ENCODE peak calls at places on chromosome 19, in seven cellular contexts. One of them, this sample, is unnamed.
A peak's percentile ranks its signal among the peaks of the same experiment; 100 is the strongest.

GRCh38 chr19:33432408-33433170 is 59.1 kb downstream of the CEBPG start:
- DNase-seq in neural progenitor cell: no peak
- DNase-seq in heart left ventricle: no peak
- DNase-seq in H9: no peak
- DNase-seq in pancreas: no peak
- DNase-seq in Peyer's patch: peak; percentile 43
- DNase-seq in PC-3: no peak
- DNase-seq in this sample: no peak

GRCh38 chr19:7263066-7263465 is 31.1 kb downstream of the INSR start:
- DNase-seq in neural progenitor cell: no peak
- DNase-seq in heart left ventricle: no peak
- DNase-seq in H9: no peak
- DNase-seq in pancreas: no peak
- DNase-seq in Peyer's patch: no peak
- DNase-seq in PC-3: no peak
- DNase-seq in this sample: no peak

GRCh38 chr19:15629003-15629880 is 11.5 kb upstream of the CYP4F3 start:
- DNase-seq in neural progenitor cell: peak; percentile 5
- DNase-seq in heart left ventricle: peak; percentile 89
- DNase-seq in H9: peak; percentile 72
- DNase-seq in pancreas: peak; percentile 73
- DNase-seq in Peyer's patch: peak; percentile 94
- DNase-seq in PC-3: peak; percentile 80
- DNase-seq in this sample: peak; percentile 56

GRCh38 chr19:48154003-48154402 is 16.1 kb downstream of the LIG1 start:
- DNase-seq in neural progenitor cell: no peak
- DNase-seq in heart left ventricle: no peak
- DNase-seq in H9: no peak
- DNase-seq in pancreas: no peak
- DNase-seq in Peyer's patch: no peak
- DNase-seq in PC-3: no peak
- DNase-seq in this sample: no peak

GRCh38 chr19:16470541-16470910 is 1.2 kb downstream of the EPS15L1 start:
- DNase-seq in neural progenitor cell: no peak
- DNase-seq in heart left ventricle: no peak
- DNase-seq in H9: no peak
- DNase-seq in pancreas: no peak
- DNase-seq in Peyer's patch: no peak
- DNase-seq in PC-3: peak; percentile 19
- DNase-seq in this sample: no peak

GRCh38 chr19:16463991-16464575 is 7.7 kb downstream of the EPS15L1 start:
- DNase-seq in neural progenitor cell: no peak
- DNase-seq in heart left ventricle: no peak
- DNase-seq in H9: no peak
- DNase-seq in pancreas: no peak
- DNase-seq in Peyer's patch: no peak
- DNase-seq in PC-3: no peak
- DNase-seq in this sample: no peak

GRCh38 chr19:47430041-47430802 is 10.9 kb upstream of the MEIS3 start:
- DNase-seq in neural progenitor cell: peak; percentile 80
- DNase-seq in heart left ventricle: peak; percentile 69
- DNase-seq in H9: peak; percentile 79
- DNase-seq in pancreas: no peak
- DNase-seq in Peyer's patch: peak; percentile 82
- DNase-seq in PC-3: no peak
- DNase-seq in this sample: no peak

GRCh38 chr19:13036366-13036976 is 41.2 kb downstream of the NFIX start:
- DNase-seq in neural progenitor cell: no peak
- DNase-seq in heart left ventricle: no peak
- DNase-seq in H9: no peak
- DNase-seq in pancreas: no peak
- DNase-seq in Peyer's patch: peak; percentile 88
- DNase-seq in PC-3: peak; percentile 93
- DNase-seq in this sample: peak; percentile 76

GRCh38 chr19:40178756-40179155 is 12.5 kb upstream of the MAP3K10 start:
- DNase-seq in neural progenitor cell: no peak
- DNase-seq in heart left ventricle: no peak
- DNase-seq in H9: no peak
- DNase-seq in pancreas: no peak
- DNase-seq in Peyer's patch: no peak
- DNase-seq in PC-3: no peak
- DNase-seq in this sample: no peak

GRCh38 chr19:12772323-12772722 is 3.0 kb downstream of the HOOK2 start:
- DNase-seq in neural progenitor cell: no peak
- DNase-seq in heart left ventricle: peak; percentile 62
- DNase-seq in H9: no peak
- DNase-seq in pancreas: no peak
- DNase-seq in Peyer's patch: no peak
- DNase-seq in PC-3: no peak
- DNase-seq in this sample: no peak

GRCh38 chr19:32296694-32297093 is 48.7 kb upstream of the ZNF507 start:
- DNase-seq in neural progenitor cell: no peak
- DNase-seq in heart left ventricle: no peak
- DNase-seq in H9: no peak
- DNase-seq in pancreas: no peak
- DNase-seq in Peyer's patch: no peak
- DNase-seq in PC-3: no peak
- DNase-seq in this sample: no peak

GRCh38 chr19:32373614-32374295 is 28.3 kb downstream of the ZNF507 start:
- DNase-seq in neural progenitor cell: no peak
- DNase-seq in heart left ventricle: no peak
- DNase-seq in H9: no peak
- DNase-seq in pancreas: peak; percentile 50
- DNase-seq in Peyer's patch: no peak
- DNase-seq in PC-3: peak; percentile 96
- DNase-seq in this sample: no peak

GRCh38 chr19:28960986-28961705 is 251.8 kb downstream of the UQCRFS1 start:
- DNase-seq in neural progenitor cell: no peak
- DNase-seq in heart left ventricle: no peak
- DNase-seq in H9: no peak
- DNase-seq in pancreas: no peak
- DNase-seq in Peyer's patch: no peak
- DNase-seq in PC-3: no peak
- DNase-seq in this sample: no peak

GRCh38 chr19:16066611-16067104 is 9.6 kb upstream of the TPM4 start:
- DNase-seq in neural progenitor cell: no peak
- DNase-seq in heart left ventricle: no peak
- DNase-seq in H9: peak; percentile 56
- DNase-seq in pancreas: no peak
- DNase-seq in Peyer's patch: peak; percentile 67
- DNase-seq in PC-3: peak; percentile 80
- DNase-seq in this sample: peak; percentile 63

GRCh38 chr19:47309038-47309437 is 623 bp upstream of the C5AR1 start:
- DNase-seq in neural progenitor cell: no peak
- DNase-seq in heart left ventricle: no peak
- DNase-seq in H9: no peak
- DNase-seq in pancreas: no peak
- DNase-seq in Peyer's patch: no peak
- DNase-seq in PC-3: no peak
- DNase-seq in this sample: no peak

GRCh38 chr19:33063356-33064116 is 1.2 kb downstream of the RHPN2 start:
- DNase-seq in neural progenitor cell: peak; percentile 52
- DNase-seq in heart left ventricle: no peak
- DNase-seq in H9: peak; percentile 35
- DNase-seq in pancreas: peak; percentile 36
- DNase-seq in Peyer's patch: peak; percentile 63
- DNase-seq in PC-3: peak; percentile 43
- DNase-seq in this sample: peak; percentile 39

GRCh38 chr19:19538077-19538764 is at the start of gene CILP2:
- DNase-seq in neural progenitor cell: peak; percentile 86
- DNase-seq in heart left ventricle: no peak
- DNase-seq in H9: peak; percentile 84
- DNase-seq in pancreas: no peak
- DNase-seq in Peyer's patch: no peak
- DNase-seq in PC-3: peak; percentile 28
- DNase-seq in this sample: no peak

GRCh38 chr19:7480222-7480974 is 8.4 kb downstream of the PEX11G start:
- DNase-seq in neural progenitor cell: no peak
- DNase-seq in heart left ventricle: no peak
- DNase-seq in H9: no peak
- DNase-seq in pancreas: no peak
- DNase-seq in Peyer's patch: no peak
- DNase-seq in PC-3: no peak
- DNase-seq in this sample: no peak

GRCh38 chr19:3161453-3161852 is 17.1 kb upstream of the S1PR4 start:
- DNase-seq in neural progenitor cell: no peak
- DNase-seq in heart left ventricle: no peak
- DNase-seq in H9: no peak
- DNase-seq in pancreas: no peak
- DNase-seq in Peyer's patch: no peak
- DNase-seq in PC-3: peak; percentile 54
- DNase-seq in this sample: no peak

GRCh38 chr19:45498411-45499195 is at the start of gene PPM1N:
- DNase-seq in neural progenitor cell: peak; percentile 84
- DNase-seq in heart left ventricle: no peak
- DNase-seq in H9: peak; percentile 86
- DNase-seq in pancreas: no peak
- DNase-seq in Peyer's patch: peak; percentile 59
- DNase-seq in PC-3: peak; percentile 16
- DNase-seq in this sample: no peak

GRCh38 chr19:33438016-33438671 is 64.6 kb downstream of the CEBPG start:
- DNase-seq in neural progenitor cell: no peak
- DNase-seq in heart left ventricle: peak; percentile 69
- DNase-seq in H9: no peak
- DNase-seq in pancreas: no peak
- DNase-seq in Peyer's patch: peak; percentile 56
- DNase-seq in PC-3: peak; percentile 1
- DNase-seq in this sample: no peak

GRCh38 chr19:45448887-45449299 is 18.9 kb upstream of the FOSB start:
- DNase-seq in neural progenitor cell: no peak
- DNase-seq in heart left ventricle: no peak
- DNase-seq in H9: no peak
- DNase-seq in pancreas: no peak
- DNase-seq in Peyer's patch: peak; percentile 76
- DNase-seq in PC-3: peak; percentile 58
- DNase-seq in this sample: no peak

GRCh38 chr19:33484226-33484774 is 37.3 kb downstream of the PEPD start:
- DNase-seq in neural progenitor cell: no peak
- DNase-seq in heart left ventricle: no peak
- DNase-seq in H9: no peak
- DNase-seq in pancreas: no peak
- DNase-seq in Peyer's patch: peak; percentile 6
- DNase-seq in PC-3: no peak
- DNase-seq in this sample: no peak

DNA sequence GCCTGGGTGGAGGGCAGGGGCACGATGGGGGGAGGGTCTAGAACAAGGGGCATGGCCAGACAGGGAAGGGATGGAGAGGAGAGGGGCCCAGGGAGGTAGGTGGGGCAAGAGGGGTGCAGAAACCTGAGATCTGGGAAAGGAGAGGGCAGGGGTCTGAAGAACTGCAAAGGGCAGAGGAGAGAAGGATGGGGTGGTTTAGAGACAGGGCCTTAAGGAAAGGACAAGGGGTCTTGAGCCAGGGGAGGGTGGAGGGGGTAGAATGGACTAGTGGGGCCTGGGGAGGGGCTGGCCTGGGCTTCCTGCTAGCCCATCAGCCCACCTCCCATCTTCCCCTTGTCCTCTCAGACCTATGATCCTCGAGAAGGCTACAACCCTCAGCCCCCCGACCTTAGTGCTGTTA is 72.5 kb downstream of the RYR1 start:
- DNase-seq in neural progenitor cell: no peak
- DNase-seq in heart left ventricle: no peak
- DNase-seq in H9: no peak
- DNase-seq in pancreas: no peak
- DNase-seq in Peyer's patch: no peak
- DNase-seq in PC-3: no peak
- DNase-seq in this sample: no peak
- TF ChIP-seq CTCF in neural progenitor cell: no peak
- TF ChIP-seq CTCF in heart left ventricle: no peak
- TF ChIP-seq CTCF in H9: no peak
- TF ChIP-seq CTCF in pancreas: no peak
- TF ChIP-seq CTCF in Peyer's patch: no peak
- TF ChIP-seq CTCF in PC-3: no peak
- TF ChIP-seq CTCF in this sample: no peak

GRCh38 chr19:34678085-34678412 is 571 bp downstream of the ZNF302 start:
- DNase-seq in neural progenitor cell: no peak
- DNase-seq in heart left ventricle: no peak
- DNase-seq in H9: no peak
- DNase-seq in pancreas: no peak
- DNase-seq in Peyer's patch: no peak
- DNase-seq in PC-3: no peak
- DNase-seq in this sample: no peak
- H3K27ac ChIP-seq in neural progenitor cell: no peak overlapping the region
- H3K27ac ChIP-seq in heart left ventricle: peak overlapping the region; percentile 96
- H3K27ac ChIP-seq in H9: no peak overlapping the region
- H3K27ac ChIP-seq in pancreas: peak overlapping the region; percentile 95
- H3K27ac ChIP-seq in Peyer's patch: peak overlapping the region; percentile 80
- H3K27ac ChIP-seq in PC-3: peak overlapping the region; percentile 81
- H3K27ac ChIP-seq in this sample: no peak overlapping the region

GRCh38 chr19:18350490-18350889 is 10.1 kb downstream of the PGPEP1 start:
- DNase-seq in neural progenitor cell: no peak
- DNase-seq in heart left ventricle: no peak
- DNase-seq in H9: no peak
- DNase-seq in pancreas: no peak
- DNase-seq in Peyer's patch: no peak
- DNase-seq in PC-3: no peak
- DNase-seq in this sample: no peak

GRCh38 chr19:18351544-18351943 is 11.1 kb downstream of the PGPEP1 start:
- DNase-seq in neural progenitor cell: no peak
- DNase-seq in heart left ventricle: no peak
- DNase-seq in H9: no peak
- DNase-seq in pancreas: no peak
- DNase-seq in Peyer's patch: no peak
- DNase-seq in PC-3: no peak
- DNase-seq in this sample: no peak

GRCh38 chr19:18346091-18346490 is 5.7 kb downstream of the PGPEP1 start:
- DNase-seq in neural progenitor cell: no peak
- DNase-seq in heart left ventricle: no peak
- DNase-seq in H9: peak; percentile 84
- DNase-seq in pancreas: no peak
- DNase-seq in Peyer's patch: no peak
- DNase-seq in PC-3: peak; percentile 17
- DNase-seq in this sample: no peak

GRCh38 chr19:18348171-18348570 is 7.8 kb downstream of the PGPEP1 start:
- DNase-seq in neural progenitor cell: no peak
- DNase-seq in heart left ventricle: no peak
- DNase-seq in H9: no peak
- DNase-seq in pancreas: no peak
- DNase-seq in Peyer's patch: no peak
- DNase-seq in PC-3: no peak
- DNase-seq in this sample: no peak

GRCh38 chr19:18349524-18350128 is 9.2 kb downstream of the PGPEP1 start:
- DNase-seq in neural progenitor cell: peak; percentile 49
- DNase-seq in heart left ventricle: no peak
- DNase-seq in H9: no peak
- DNase-seq in pancreas: no peak
- DNase-seq in Peyer's patch: peak; percentile 66
- DNase-seq in PC-3: peak; percentile 79
- DNase-seq in this sample: no peak
- TF ChIP-seq CTCF in neural progenitor cell: peak; percentile 71
- TF ChIP-seq CTCF in heart left ventricle: peak; percentile 64
- TF ChIP-seq CTCF in H9: peak; percentile 90
- TF ChIP-seq CTCF in pancreas: peak; percentile 49
- TF ChIP-seq CTCF in Peyer's patch: peak; percentile 68
- TF ChIP-seq CTCF in PC-3: peak; percentile 92
- TF ChIP-seq CTCF in this sample: peak; percentile 34

DNA sequence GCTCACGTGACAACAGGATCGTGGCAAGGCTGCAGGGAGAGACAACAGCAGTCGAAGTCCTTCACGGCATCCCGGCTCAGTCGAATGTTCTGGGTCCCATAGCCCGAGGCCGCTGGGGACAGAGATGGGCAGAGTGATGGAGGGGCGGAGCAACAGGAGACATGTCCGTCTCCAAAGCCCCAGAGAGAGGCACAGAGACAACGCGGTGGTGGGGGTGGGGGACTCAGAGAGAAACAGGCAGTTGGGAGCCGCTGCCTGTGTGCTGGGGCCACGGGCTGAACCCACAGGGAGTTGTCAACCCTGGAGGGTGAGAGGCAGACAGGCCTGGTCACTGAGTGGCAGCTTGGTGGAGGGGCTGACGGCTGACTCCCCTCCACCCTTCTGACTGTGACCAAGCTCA is 20.4 kb downstream of the NOSIP start:
- DNase-seq in neural progenitor cell: no peak
- DNase-seq in heart left ventricle: no peak
- DNase-seq in H9: peak; percentile 50
- DNase-seq in pancreas: no peak
- DNase-seq in Peyer's patch: no peak
- DNase-seq in PC-3: no peak
- DNase-seq in this sample: no peak
- H3K27ac ChIP-seq in neural progenitor cell: no peak overlapping the region
- H3K27ac ChIP-seq in heart left ventricle: no peak overlapping the region
- H3K27ac ChIP-seq in H9: no peak overlapping the region
- H3K27ac ChIP-seq in pancreas: peak overlapping the region; percentile 43
- H3K27ac ChIP-seq in Peyer's patch: peak overlapping the region; percentile 72
- H3K27ac ChIP-seq in PC-3: no peak overlapping the region
- H3K27ac ChIP-seq in this sample: no peak overlapping the region